ENCODE peak calls at places on chromosomes 7 and 10, in six cellular contexts. B, F, X, C, P and I are unnamed samples.

GRCh38 chr7:5630670-5631069 is 150.8 kb downstream of the RNF216 start:
- DNase-seq in B (no peak), F (no peak), X (no peak), C (no peak), P (no peak), I (no peak)

GRCh38 chr7:105268511-105269392 is 120.0 kb downstream of the SRPK2 start:
- DNase-seq in B (no peak), F (no peak), X (peak), C (no peak), P (no peak), I (no peak)

GRCh38 chr7:117982071-117983055 is 109.1 kb upstream of the CTTNBP2 start:
- DNase-seq in B (no peak), F (no peak), X (no peak), C (no peak), P (no peak), I (no peak)

GRCh38 chr7:40827217-40828085 is 692.6 kb downstream of the SUGCT start:
- DNase-seq in B (no peak), F (no peak), X (no peak), C (no peak), P (no peak), I (no peak)

GRCh38 chr7:131226116-131226562 is 101.5 kb upstream of the MKLN1 start:
- DNase-seq in B (no peak), F (no peak), X (no peak), C (no peak), P (no peak), I (no peak)

GRCh38 chr7:75623390-75624133 is 115.2 kb downstream of the HIP1 start:
- DNase-seq in B (no peak), F (no peak), X (no peak), C (peak), P (no peak), I (no peak)

GRCh38 chr10:27285093-27285492 is 44.5 kb upstream of the ACBD5 start:
- DNase-seq in B (peak), F (peak), X (no peak), C (no peak), P (no peak), I (peak)

GRCh38 chr10:44436240-44436639 is 51.3 kb upstream of the CXCL12 start:
- DNase-seq in B (no peak), F (no peak), X (no peak), C (no peak), P (no peak), I (no peak)

GRCh38 chr7:37633048-37633447 is 50.5 kb upstream of the GPR141 start:
- DNase-seq in B (no peak), F (no peak), X (no peak), C (no peak), P (no peak), I (no peak)

GRCh38 chr7:157309990-157310668 is 26.7 kb upstream of the DNAJB6 start:
- DNase-seq in B (no peak), F (no peak), X (no peak), C (no peak), P (no peak), I (peak)

GRCh38 chr10:77600640-77601039 is 37.0 kb downstream of the KCNMA1 start:
- DNase-seq in B (no peak), F (no peak), X (no peak), C (no peak), P (no peak), I (no peak)